ENCODE peak calls at places on chromosome 19, in ten cellular contexts. Z, E, A, C, J, R, P, O, S and F are unnamed samples.

GRCh38 chr19:12833747-12834417 is 497 bp downstream of the RTBDN start:
- DNase-seq in Z (no peak), E (no peak), A (no peak), C (no peak), J (peak), R (no peak), P (peak), O (no peak), S (peak), F (no peak)

GRCh38 chr19:14563989-14564650 is 7.7 kb downstream of the NDUFB7 start:
- DNase-seq in Z (no peak), E (peak), A (no peak), C (no peak), J (peak), R (no peak), P (no peak), O (no peak), S (peak), F (no peak)

GRCh38 chr19:40687525-40688016 is 2.9 kb downstream of the NUMBL start:
- DNase-seq in Z (no peak), E (peak), A (peak), C (no peak), J (no peak), R (peak), P (no peak), O (peak), S (no peak), F (peak)

GRCh38 chr19:52946322-52947310 is 16.1 kb downstream of the ZNF816 start:
- DNase-seq in Z (no peak), E (peak), A (no peak), C (peak), J (no peak), R (no peak), P (peak), O (peak), S (peak), F (no peak)

GRCh38 chr19:13234518-13234917 is 84.3 kb downstream of the IER2 start:
- DNase-seq in Z (no peak), E (no peak), A (peak), C (peak), J (peak), R (peak), P (peak), O (peak), S (peak), F (no peak)

GRCh38 chr19:52923782-52924593 is 760 bp upstream of the ZNF888 start:
- DNase-seq in Z (no peak), E (peak), A (peak), C (peak), J (no peak), R (peak), P (no peak), O (peak), S (peak), F (no peak)

GRCh38 chr19:17721821-17722220 is 2.5 kb downstream of the MAP1S start:
- DNase-seq in Z (no peak), E (peak), A (peak), C (no peak), J (no peak), R (peak), P (no peak), O (peak), S (no peak), F (no peak)

GRCh38 chr19:29084266-29084665 is 128.7 kb downstream of the UQCRFS1 start:
- DNase-seq in Z (no peak), E (no peak), A (no peak), C (no peak), J (no peak), R (no peak), P (peak), O (no peak), S (peak), F (no peak)

GRCh38 chr19:48966541-48967345 is 1.6 kb downstream of the FTL start:
- DNase-seq in Z (no peak), E (peak), A (no peak), C (no peak), J (no peak), R (no peak), P (no peak), O (no peak), S (no peak), F (no peak)

GRCh38 chr19:27971869-27972268 is 1241.1 kb downstream of the UQCRFS1 start:
- DNase-seq in Z (no peak), E (no peak), A (no peak), C (no peak), J (no peak), R (no peak), P (no peak), O (no peak), S (no peak), F (no peak)

GRCh38 chr19:54469496-54469934 is 3.6 kb downstream of the CDC42EP5 start:
- DNase-seq in Z (no peak), E (no peak), A (no peak), C (no peak), J (no peak), R (peak), P (no peak), O (peak), S (no peak), F (no peak)

GRCh38 chr19:58450836-58451357 is 525 bp upstream of the ZNF324B start:
- DNase-seq in Z (no peak), E (no peak), A (no peak), C (peak), J (no peak), R (no peak), P (no peak), O (no peak), S (peak), F (no peak)

GRCh38 chr19:33905473-33905936 is 108.8 kb downstream of the KCTD15 start:
- DNase-seq in Z (no peak), E (peak), A (no peak), C (peak), J (no peak), R (peak), P (peak), O (peak), S (peak), F (no peak)

GRCh38 chr19:29680937-29681336 is 15.7 kb downstream of the PLEKHF1 start:
- DNase-seq in Z (no peak), E (no peak), A (no peak), C (no peak), J (no peak), R (no peak), P (no peak), O (no peak), S (no peak), F (no peak)

GRCh38 chr19:39805120-39805519 is 26.5 kb downstream of the LEUTX start:
- DNase-seq in Z (no peak), E (peak), A (no peak), C (no peak), J (no peak), R (no peak), P (no peak), O (peak), S (no peak), F (no peak)

GRCh38 chr19:14561832-14562351 is 10.0 kb downstream of the NDUFB7 start:
- DNase-seq in Z (no peak), E (peak), A (peak), C (no peak), J (no peak), R (peak), P (peak), O (peak), S (peak), F (no peak)

GRCh38 chr19:53102701-53103140 is 501 bp downstream of the ZNF160 start:
- DNase-seq in Z (no peak), E (peak), A (no peak), C (peak), J (peak), R (peak), P (peak), O (peak), S (peak), F (no peak)

GRCh38 chr19:7789447-7789846 is 26.4 kb downstream of the CLEC4M start:
- DNase-seq in Z (no peak), E (no peak), A (no peak), C (no peak), J (peak), R (no peak), P (no peak), O (no peak), S (no peak), F (no peak)

GRCh38 chr19:39518458-39518857 is 3.5 kb downstream of the SELENOV start:
- DNase-seq in Z (no peak), E (no peak), A (no peak), C (no peak), J (no peak), R (no peak), P (no peak), O (no peak), S (no peak), F (no peak)

GRCh38 chr19:695350-695949 is at the start of gene PRSS57:
- DNase-seq in Z (no peak), E (no peak), A (no peak), C (no peak), J (no peak), R (no peak), P (no peak), O (no peak), S (no peak), F (no peak)

GRCh38 chr19:12574036-12574435 is 22.8 kb upstream of the ZNF564 start:
- DNase-seq in Z (no peak), E (no peak), A (no peak), C (no peak), J (no peak), R (no peak), P (no peak), O (no peak), S (no peak), F (peak)

GRCh38 chr19:55490478-55491436 is 2.5 kb downstream of the SSC5D start:
- DNase-seq in Z (no peak), E (no peak), A (no peak), C (no peak), J (no peak), R (no peak), P (no peak), O (no peak), S (no peak), F (no peak)

GRCh38 chr19:1513492-1514294 is 874 bp upstream of the ADAMTSL5 start:
- DNase-seq in Z (no peak), E (peak), A (no peak), C (peak), J (peak), R (no peak), P (peak), O (peak), S (peak), F (no peak)

GRCh38 chr19:10419200-10419645 is 1.1 kb upstream of the PDE4A start:
- DNase-seq in Z (no peak), E (no peak), A (no peak), C (no peak), J (peak), R (no peak), P (no peak), O (no peak), S (peak), F (no peak)

GRCh38 chr19:39416626-39417120 is 4.2 kb downstream of the PLEKHG2 start:
- DNase-seq in Z (no peak), E (no peak), A (peak), C (no peak), J (no peak), R (no peak), P (no peak), O (no peak), S (no peak), F (no peak)

GRCh38 chr19:52660981-52661380 is 22.8 kb upstream of the ZNF83 start:
- DNase-seq in Z (no peak), E (peak), A (no peak), C (no peak), J (no peak), R (no peak), P (no peak), O (no peak), S (no peak), F (no peak)

GRCh38 chr19:45828945-45829344 is 13.8 kb upstream of the RSPH6A start:
- DNase-seq in Z (no peak), E (no peak), A (no peak), C (no peak), J (no peak), R (no peak), P (no peak), O (no peak), S (no peak), F (no peak)

GRCh38 chr19:11530432-11530831 is 1.5 kb upstream of the ECSIT start:
- DNase-seq in Z (no peak), E (peak), A (peak), C (peak), J (no peak), R (peak), P (peak), O (peak), S (peak), F (peak)

GRCh38 chr19:1360818-1361461 is 22.8 kb upstream of the NDUFS7 start:
- DNase-seq in Z (no peak), E (peak), A (peak), C (peak), J (no peak), R (peak), P (no peak), O (peak), S (peak), F (no peak)

GRCh38 chr19:47778954-47779351 is 450 bp downstream of the SELENOW start:
- DNase-seq in Z (no peak), E (peak), A (peak), C (peak), J (no peak), R (peak), P (peak), O (peak), S (peak), F (no peak)

GRCh38 chr19:14073925-14074838 is 1.6 kb downstream of the MISP3 start:
- DNase-seq in Z (no peak), E (peak), A (no peak), C (peak), J (no peak), R (no peak), P (peak), O (no peak), S (peak), F (no peak)

GRCh38 chr19:2026770-2027169 is 11.3 kb upstream of the BTBD2 start:
- DNase-seq in Z (no peak), E (no peak), A (no peak), C (no peak), J (no peak), R (no peak), P (no peak), O (no peak), S (no peak), F (no peak)

GRCh38 chr19:1644070-1644469 is 8.3 kb downstream of the TCF3 start:
- DNase-seq in Z (no peak), E (no peak), A (no peak), C (no peak), J (no peak), R (no peak), P (no peak), O (no peak), S (no peak), F (no peak)

GRCh38 chr19:14366529-14366928 is 14.7 kb upstream of the ADGRE5 start:
- DNase-seq in Z (no peak), E (peak), A (peak), C (peak), J (peak), R (peak), P (peak), O (peak), S (peak), F (peak)

GRCh38 chr19:17335575-17335974 is 920 bp upstream of the ANO8 start:
- DNase-seq in Z (no peak), E (no peak), A (no peak), C (no peak), J (no peak), R (no peak), P (no peak), O (no peak), S (peak), F (no peak)

GRCh38 chr19:11505032-11505503 is 571 bp downstream of the ZNF653 start:
- DNase-seq in Z (no peak), E (peak), A (peak), C (peak), J (peak), R (peak), P (peak), O (peak), S (peak), F (peak)

GRCh38 chr19:32404939-32405430 is 585 bp upstream of the DPY19L3 start:
- DNase-seq in Z (no peak), E (peak), A (peak), C (peak), J (peak), R (peak), P (peak), O (peak), S (peak), F (no peak)

GRCh38 chr19:32407004-32407992 is 1.7 kb downstream of the DPY19L3 start:
- DNase-seq in Z (no peak), E (peak), A (peak), C (peak), J (no peak), R (no peak), P (no peak), O (no peak), S (no peak), F (no peak)

GRCh38 chr19:32404213-32404938 is 1.2 kb upstream of the DPY19L3 start:
- DNase-seq in Z (no peak), E (peak), A (no peak), C (no peak), J (no peak), R (no peak), P (no peak), O (no peak), S (no peak), F (no peak)

GRCh38 chr19:32405431-32406160 is at the start of gene DPY19L3:
- DNase-seq in Z (peak), E (peak), A (peak), C (peak), J (peak), R (peak), P (peak), O (peak), S (peak), F (peak)

GRCh38 chr19:32406161-32407003 is 812 bp downstream of the DPY19L3 start:
- DNase-seq in Z (no peak), E (no peak), A (no peak), C (no peak), J (no peak), R (no peak), P (no peak), O (no peak), S (no peak), F (no peak)
- TF ChIP-seq CTCF in Z (no peak), E (no peak), A (no peak), C (no peak), J (no peak), R (no peak), P (no peak), O (peak), S (no peak), F (no peak)

GRCh38 chr19:42123765-42124164 is 8.5 kb downstream of the POU2F2 start:
- DNase-seq in Z (no peak), E (no peak), A (no peak), C (no peak), J (no peak), R (no peak), P (no peak), O (no peak), S (no peak), F (no peak)
- H3K4me3 ChIP-seq in Z (no peak), E (no peak), A (no peak), C (no peak), J (no peak), R (no peak), P (no peak), O (no peak), S (no peak), F (no peak)

GRCh38 chr19:23758187-23759074 is at the start of gene ZNF681:
- DNase-seq in Z (no peak), E (peak), A (peak), C (peak), J (peak), R (peak), P (peak), O (peak), S (peak), F (peak)
- TF ChIP-seq CTCF in Z (no peak), E (peak), A (no peak), C (no peak), J (no peak), R (no peak), P (peak), O (peak), S (peak), F (peak)

GRCh38 chr19:18939922-18940775 is 868 bp downstream of the HOMER3 start:
- DNase-seq in Z (no peak), E (peak), A (peak), C (peak), J (no peak), R (peak), P (peak), O (peak), S (peak), F (no peak)

GRCh38 chr19:18942692-18943091 is 1.7 kb upstream of the HOMER3 start:
- DNase-seq in Z (no peak), E (no peak), A (no peak), C (no peak), J (no peak), R (no peak), P (no peak), O (no peak), S (no peak), F (no peak)

GRCh38 chr19:18941628-18942354 is 774 bp upstream of the HOMER3 start:
- DNase-seq in Z (no peak), E (peak), A (no peak), C (no peak), J (no peak), R (no peak), P (no peak), O (no peak), S (no peak), F (no peak)

GRCh38 chr19:18939163-18939562 is 1.9 kb downstream of the HOMER3 start:
- DNase-seq in Z (no peak), E (no peak), A (no peak), C (no peak), J (no peak), R (no peak), P (no peak), O (no peak), S (no peak), F (no peak)

DNA sequence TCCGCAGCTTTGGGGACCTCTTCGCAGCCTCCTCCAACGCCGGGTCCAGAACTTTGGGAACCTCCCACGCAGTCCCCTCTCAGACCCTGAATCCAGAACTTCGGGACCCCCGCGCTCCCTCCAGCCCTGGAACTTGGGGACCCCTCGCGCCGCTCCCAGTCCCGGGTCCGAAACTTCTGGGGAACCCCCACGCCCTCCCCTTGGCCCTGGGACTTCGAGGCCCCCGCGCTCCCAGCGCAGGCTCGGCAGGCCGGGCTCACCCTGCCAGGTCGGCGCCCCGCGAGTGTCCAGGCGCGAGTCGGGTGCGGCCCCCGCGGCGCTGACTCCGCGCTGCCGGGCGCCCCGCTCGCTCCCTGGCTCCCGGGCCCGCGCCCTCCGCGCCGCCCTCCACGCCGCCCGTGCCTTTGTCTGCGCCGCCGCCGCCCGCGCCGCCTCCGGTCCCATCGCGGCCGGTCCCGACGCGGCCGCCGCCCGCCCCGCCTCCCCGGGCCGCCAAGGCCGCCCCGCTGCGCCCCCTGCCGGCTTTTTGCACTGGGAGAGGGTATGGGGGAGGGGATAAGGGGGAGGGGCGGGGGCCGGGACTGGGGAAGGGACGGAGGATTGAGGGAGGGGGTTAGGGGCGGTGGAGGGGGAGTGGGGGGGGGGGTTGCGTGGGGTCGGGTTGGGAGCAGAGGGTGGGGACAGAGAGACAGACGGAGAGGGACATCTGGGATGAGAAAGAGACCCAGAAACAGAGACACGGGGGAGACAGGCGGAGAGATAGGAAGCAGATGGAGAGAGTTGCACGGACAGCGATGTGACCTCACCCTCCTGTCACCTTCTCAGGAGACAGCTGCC is at the start of gene HOMER3:
- DNase-seq in Z (no peak), E (peak), A (peak), C (peak), J (peak), R (peak), P (peak), O (peak), S (peak), F (no peak)
- H3K4me3 ChIP-seq in Z (peak), E (peak), A (peak), C (peak), J (no peak), R (peak), P (peak), O (peak), S (peak), F (peak)

GRCh38 chr19:6481541-6482342 is at the start of gene DENND1C:
- DNase-seq in Z (no peak), E (peak), A (no peak), C (no peak), J (peak), R (no peak), P (peak), O (no peak), S (peak), F (peak)
- TF ChIP-seq CTCF in Z (no peak), E (peak), A (no peak), C (peak), J (no peak), R (peak), P (peak), O (peak), S (peak), F (peak)

DNA sequence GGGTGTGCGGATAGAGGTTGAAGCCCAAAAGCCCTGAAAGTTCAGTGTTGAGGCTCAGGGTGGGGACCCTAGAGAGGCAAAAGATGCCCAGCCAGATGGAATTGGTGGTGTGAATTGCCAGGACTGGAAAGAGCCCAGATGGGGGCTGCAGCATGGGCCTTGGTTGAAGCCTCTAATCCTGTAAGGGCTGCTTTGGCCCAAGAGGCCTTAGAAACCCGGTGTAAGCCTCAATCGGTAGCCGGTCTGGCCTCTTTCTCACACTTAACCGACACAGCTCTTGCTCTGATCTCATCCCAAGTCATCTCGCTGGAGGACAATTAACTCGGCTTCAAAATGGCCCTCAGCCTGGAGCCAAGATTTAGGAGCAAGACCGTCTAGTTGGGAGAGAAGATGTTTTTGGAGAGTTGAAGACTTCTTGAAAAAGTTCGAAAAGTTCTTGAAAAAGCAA is 2.0 kb downstream of the TPM4 start:
- DNase-seq in Z (no peak), E (peak), A (peak), C (no peak), J (no peak), R (peak), P (peak), O (no peak), S (no peak), F (no peak)
- H3K4me3 ChIP-seq in Z (peak), E (peak), A (peak), C (peak), J (peak), R (peak), P (peak), O (peak), S (peak), F (peak)

GRCh38 chr19:4597975-4598671 is 38.6 kb upstream of the SEMA6B start:
- DNase-seq in Z (no peak), E (no peak), A (no peak), C (no peak), J (peak), R (no peak), P (peak), O (no peak), S (peak), F (no peak)
- TF ChIP-seq CTCF in Z (no peak), E (no peak), A (no peak), C (no peak), J (no peak), R (no peak), P (no peak), O (no peak), S (no peak), F (no peak)